ENCODE peak calls at places on chromosome 20, in ten cellular contexts. One of them, this sample, is unnamed.
A peak's percentile ranks its signal among the peaks of the same experiment; 100 is the strongest.

GRCh38 chr20:7022597-7022996 is 255.1 kb downstream of the BMP2 start:
- DNase-seq in stimulated activated CD4-positive, alpha-beta T cell treated with anti-CD3 and anti-CD28 coated beads, Interleukin-1b, Interleukin-23, amount 100 ng/mL, for 1 hour: no peak
- DNase-seq in H4: no peak
- DNase-seq in GM23248: no peak
- DNase-seq in HT1080: no peak
- DNase-seq in NCI-H1105: no peak
- DNase-seq in EH: no peak
- DNase-seq in hypothalamus: no peak
- DNase-seq in hippocampal formation: no peak
- DNase-seq in upper lobe of right lung: no peak
- DNase-seq in this sample: no peak

GRCh38 chr20:288956-289692 is 1.4 kb downstream of the C20orf96 start:
- DNase-seq in NCI-H1105: no peak
- DNase-seq in stimulated activated CD4-positive, alpha-beta T cell treated with anti-CD3 and anti-CD28 coated beads, Interleukin-1b, Interleukin-23, amount 100 ng/mL, for 1 hour: no peak
- DNase-seq in H4: no peak
- DNase-seq in hippocampal formation: no peak
- DNase-seq in EH: no peak
- DNase-seq in GM23248: no peak
- DNase-seq in HT1080: no peak
- DNase-seq in upper lobe of right lung: no peak
- DNase-seq in hypothalamus: no peak
- DNase-seq in this sample: peak; percentile 49

GRCh38 chr20:11687546-11688292 is 230.0 kb upstream of the BTBD3 start:
- DNase-seq in EH: no peak
- DNase-seq in H4: no peak
- DNase-seq in hippocampal formation: no peak
- DNase-seq in GM23248: no peak
- DNase-seq in HT1080: no peak
- DNase-seq in upper lobe of right lung: no peak
- DNase-seq in stimulated activated CD4-positive, alpha-beta T cell treated with anti-CD3 and anti-CD28 coated beads, Interleukin-1b, Interleukin-23, amount 100 ng/mL, for 1 hour: no peak
- DNase-seq in hypothalamus: no peak
- DNase-seq in NCI-H1105: no peak
- DNase-seq in this sample: no peak

GRCh38 chr20:38542994-38543906 is 37.7 kb upstream of the ADIG start:
- DNase-seq in EH: no peak
- DNase-seq in hippocampal formation: peak; percentile 67
- DNase-seq in upper lobe of right lung: no peak
- DNase-seq in GM23248: no peak
- DNase-seq in stimulated activated CD4-positive, alpha-beta T cell treated with anti-CD3 and anti-CD28 coated beads, Interleukin-1b, Interleukin-23, amount 100 ng/mL, for 1 hour: no peak
- DNase-seq in HT1080: no peak
- DNase-seq in H4: no peak
- DNase-seq in NCI-H1105: no peak
- DNase-seq in hypothalamus: no peak
- DNase-seq in this sample: no peak

GRCh38 chr20:48211847-48212246 is 426.6 kb upstream of the SULF2 start:
- DNase-seq in NCI-H1105: no peak
- DNase-seq in GM23248: no peak
- DNase-seq in stimulated activated CD4-positive, alpha-beta T cell treated with anti-CD3 and anti-CD28 coated beads, Interleukin-1b, Interleukin-23, amount 100 ng/mL, for 1 hour: no peak
- DNase-seq in upper lobe of right lung: no peak
- DNase-seq in hypothalamus: no peak
- DNase-seq in EH: no peak
- DNase-seq in hippocampal formation: no peak
- DNase-seq in H4: no peak
- DNase-seq in HT1080: no peak
- DNase-seq in this sample: no peak

GRCh38 chr20:22775671-22776139 is 191.3 kb upstream of the FOXA2 start:
- DNase-seq in GM23248: peak; percentile 36
- DNase-seq in H4: no peak
- DNase-seq in hippocampal formation: no peak
- DNase-seq in EH: peak; percentile 68
- DNase-seq in upper lobe of right lung: no peak
- DNase-seq in hypothalamus: no peak
- DNase-seq in stimulated activated CD4-positive, alpha-beta T cell treated with anti-CD3 and anti-CD28 coated beads, Interleukin-1b, Interleukin-23, amount 100 ng/mL, for 1 hour: no peak
- DNase-seq in HT1080: peak; percentile 94
- DNase-seq in NCI-H1105: no peak
- DNase-seq in this sample: peak; percentile 28

GRCh38 chr20:431012-431904 is 23.2 kb downstream of the RBCK1 start:
- DNase-seq in upper lobe of right lung: no peak
- DNase-seq in GM23248: peak; percentile 66
- DNase-seq in H4: peak; percentile 77
- DNase-seq in HT1080: peak; percentile 75
- DNase-seq in hippocampal formation: peak; percentile 73
- DNase-seq in hypothalamus: peak; percentile 70
- DNase-seq in EH: peak; percentile 67
- DNase-seq in stimulated activated CD4-positive, alpha-beta T cell treated with anti-CD3 and anti-CD28 coated beads, Interleukin-1b, Interleukin-23, amount 100 ng/mL, for 1 hour: no peak
- DNase-seq in NCI-H1105: peak; percentile 55
- DNase-seq in this sample: peak; percentile 89

GRCh38 chr20:54306985-54307710 is 99.3 kb downstream of the PFDN4 start:
- DNase-seq in GM23248: no peak
- DNase-seq in hypothalamus: no peak
- DNase-seq in NCI-H1105: no peak
- DNase-seq in hippocampal formation: no peak
- DNase-seq in H4: no peak
- DNase-seq in stimulated activated CD4-positive, alpha-beta T cell treated with anti-CD3 and anti-CD28 coated beads, Interleukin-1b, Interleukin-23, amount 100 ng/mL, for 1 hour: no peak
- DNase-seq in upper lobe of right lung: no peak
- DNase-seq in HT1080: no peak
- DNase-seq in EH: no peak
- DNase-seq in this sample: no peak

GRCh38 chr20:58708246-58708931 is 15.8 kb downstream of the NPEPL1 start:
- DNase-seq in HT1080: no peak
- DNase-seq in stimulated activated CD4-positive, alpha-beta T cell treated with anti-CD3 and anti-CD28 coated beads, Interleukin-1b, Interleukin-23, amount 100 ng/mL, for 1 hour: no peak
- DNase-seq in upper lobe of right lung: peak; percentile 60
- DNase-seq in NCI-H1105: no peak
- DNase-seq in EH: no peak
- DNase-seq in hypothalamus: no peak
- DNase-seq in GM23248: no peak
- DNase-seq in H4: no peak
- DNase-seq in hippocampal formation: no peak
- DNase-seq in this sample: no peak

GRCh38 chr20:43938932-43939761 is 24.5 kb downstream of the TOX2 start:
- DNase-seq in EH: peak; percentile 100
- DNase-seq in H4: peak; percentile 99
- DNase-seq in HT1080: peak; percentile 97
- DNase-seq in hippocampal formation: no peak
- DNase-seq in upper lobe of right lung: peak; percentile 77
- DNase-seq in GM23248: peak; percentile 100
- DNase-seq in hypothalamus: peak; percentile 24
- DNase-seq in stimulated activated CD4-positive, alpha-beta T cell treated with anti-CD3 and anti-CD28 coated beads, Interleukin-1b, Interleukin-23, amount 100 ng/mL, for 1 hour: no peak
- DNase-seq in NCI-H1105: no peak
- DNase-seq in this sample: peak; percentile 66

GRCh38 chr20:36322131-36322530 is 16.0 kb downstream of the DLGAP4 start:
- DNase-seq in EH: no peak
- DNase-seq in H4: no peak
- DNase-seq in upper lobe of right lung: no peak
- DNase-seq in hypothalamus: no peak
- DNase-seq in hippocampal formation: no peak
- DNase-seq in NCI-H1105: no peak
- DNase-seq in GM23248: no peak
- DNase-seq in HT1080: no peak
- DNase-seq in stimulated activated CD4-positive, alpha-beta T cell treated with anti-CD3 and anti-CD28 coated beads, Interleukin-1b, Interleukin-23, amount 100 ng/mL, for 1 hour: no peak
- DNase-seq in this sample: no peak

GRCh38 chr20:59390437-59390836 is 90.0 kb downstream of the EDN3 start:
- DNase-seq in hippocampal formation: no peak
- DNase-seq in HT1080: no peak
- DNase-seq in EH: no peak
- DNase-seq in GM23248: no peak
- DNase-seq in H4: no peak
- DNase-seq in stimulated activated CD4-positive, alpha-beta T cell treated with anti-CD3 and anti-CD28 coated beads, Interleukin-1b, Interleukin-23, amount 100 ng/mL, for 1 hour: no peak
- DNase-seq in upper lobe of right lung: no peak
- DNase-seq in NCI-H1105: no peak
- DNase-seq in hypothalamus: no peak
- DNase-seq in this sample: no peak

GRCh38 chr20:5040345-5040744 is 39.0 kb upstream of the SLC23A2 start:
- DNase-seq in GM23248: no peak
- DNase-seq in stimulated activated CD4-positive, alpha-beta T cell treated with anti-CD3 and anti-CD28 coated beads, Interleukin-1b, Interleukin-23, amount 100 ng/mL, for 1 hour: no peak
- DNase-seq in EH: no peak
- DNase-seq in hypothalamus: no peak
- DNase-seq in HT1080: no peak
- DNase-seq in hippocampal formation: no peak
- DNase-seq in upper lobe of right lung: no peak
- DNase-seq in NCI-H1105: no peak
- DNase-seq in H4: no peak
- DNase-seq in this sample: no peak

GRCh38 chr20:48411265-48411664 is 416.5 kb downstream of the PREX1 start:
- DNase-seq in HT1080: no peak
- DNase-seq in hippocampal formation: peak; percentile 39
- DNase-seq in stimulated activated CD4-positive, alpha-beta T cell treated with anti-CD3 and anti-CD28 coated beads, Interleukin-1b, Interleukin-23, amount 100 ng/mL, for 1 hour: no peak
- DNase-seq in NCI-H1105: no peak
- DNase-seq in upper lobe of right lung: no peak
- DNase-seq in hypothalamus: no peak
- DNase-seq in EH: no peak
- DNase-seq in GM23248: no peak
- DNase-seq in H4: no peak
- DNase-seq in this sample: no peak

GRCh38 chr20:58213112-58213511 is 15.3 kb downstream of the ANKRD60 start:
- DNase-seq in GM23248: peak; percentile 68
- DNase-seq in EH: peak; percentile 25
- DNase-seq in NCI-H1105: no peak
- DNase-seq in HT1080: no peak
- DNase-seq in H4: no peak
- DNase-seq in hypothalamus: peak; percentile 35
- DNase-seq in stimulated activated CD4-positive, alpha-beta T cell treated with anti-CD3 and anti-CD28 coated beads, Interleukin-1b, Interleukin-23, amount 100 ng/mL, for 1 hour: no peak
- DNase-seq in hippocampal formation: peak; percentile 64
- DNase-seq in upper lobe of right lung: no peak
- DNase-seq in this sample: no peak

GRCh38 chr20:36472656-36473071 is 68.7 kb upstream of the MYL9 start:
- DNase-seq in hypothalamus: no peak
- DNase-seq in hippocampal formation: no peak
- DNase-seq in stimulated activated CD4-positive, alpha-beta T cell treated with anti-CD3 and anti-CD28 coated beads, Interleukin-1b, Interleukin-23, amount 100 ng/mL, for 1 hour: no peak
- DNase-seq in H4: no peak
- DNase-seq in upper lobe of right lung: peak; percentile 74
- DNase-seq in EH: peak; percentile 47
- DNase-seq in NCI-H1105: no peak
- DNase-seq in GM23248: peak; percentile 71
- DNase-seq in HT1080: no peak
- DNase-seq in this sample: no peak

GRCh38 chr20:62977613-62978558 is 25.4 kb downstream of the SLC17A9 start:
- DNase-seq in GM23248: no peak
- DNase-seq in NCI-H1105: no peak
- DNase-seq in hypothalamus: no peak
- DNase-seq in HT1080: no peak
- DNase-seq in upper lobe of right lung: no peak
- DNase-seq in H4: peak; percentile 25
- DNase-seq in hippocampal formation: no peak
- DNase-seq in stimulated activated CD4-positive, alpha-beta T cell treated with anti-CD3 and anti-CD28 coated beads, Interleukin-1b, Interleukin-23, amount 100 ng/mL, for 1 hour: peak; percentile 65
- DNase-seq in EH: no peak
- DNase-seq in this sample: no peak

GRCh38 chr20:598133-598881 is 11.8 kb downstream of the TCF15 start:
- DNase-seq in HT1080: no peak
- DNase-seq in hypothalamus: no peak
- DNase-seq in GM23248: no peak
- DNase-seq in NCI-H1105: no peak
- DNase-seq in H4: no peak
- DNase-seq in EH: no peak
- DNase-seq in stimulated activated CD4-positive, alpha-beta T cell treated with anti-CD3 and anti-CD28 coated beads, Interleukin-1b, Interleukin-23, amount 100 ng/mL, for 1 hour: no peak
- DNase-seq in upper lobe of right lung: no peak
- DNase-seq in hippocampal formation: no peak
- DNase-seq in this sample: no peak

GRCh38 chr20:55174172-55174571 is 698.8 kb downstream of the DOK5 start:
- DNase-seq in hypothalamus: no peak
- DNase-seq in upper lobe of right lung: no peak
- DNase-seq in HT1080: no peak
- DNase-seq in EH: no peak
- DNase-seq in GM23248: no peak
- DNase-seq in NCI-H1105: no peak
- DNase-seq in stimulated activated CD4-positive, alpha-beta T cell treated with anti-CD3 and anti-CD28 coated beads, Interleukin-1b, Interleukin-23, amount 100 ng/mL, for 1 hour: no peak
- DNase-seq in H4: peak; percentile 43
- DNase-seq in hippocampal formation: no peak
- DNase-seq in this sample: no peak

GRCh38 chr20:910840-911770 is 5.0 kb downstream of the ANGPT4 start:
- DNase-seq in stimulated activated CD4-positive, alpha-beta T cell treated with anti-CD3 and anti-CD28 coated beads, Interleukin-1b, Interleukin-23, amount 100 ng/mL, for 1 hour: no peak
- DNase-seq in NCI-H1105: no peak
- DNase-seq in GM23248: peak; percentile 58
- DNase-seq in hypothalamus: no peak
- DNase-seq in upper lobe of right lung: no peak
- DNase-seq in hippocampal formation: no peak
- DNase-seq in HT1080: peak; percentile 7
- DNase-seq in EH: peak; percentile 61
- DNase-seq in H4: peak; percentile 62
- DNase-seq in this sample: no peak

GRCh38 chr20:5895626-5896025 is 54.7 kb downstream of the TRMT6 start:
- DNase-seq in HT1080: no peak
- DNase-seq in EH: no peak
- DNase-seq in NCI-H1105: no peak
- DNase-seq in upper lobe of right lung: no peak
- DNase-seq in GM23248: no peak
- DNase-seq in hypothalamus: no peak
- DNase-seq in hippocampal formation: no peak
- DNase-seq in stimulated activated CD4-positive, alpha-beta T cell treated with anti-CD3 and anti-CD28 coated beads, Interleukin-1b, Interleukin-23, amount 100 ng/mL, for 1 hour: no peak
- DNase-seq in H4: no peak
- DNase-seq in this sample: no peak

GRCh38 chr20:23142162-23143050 is 56.3 kb upstream of the CD93 start:
- DNase-seq in upper lobe of right lung: peak; percentile 67
- DNase-seq in hypothalamus: no peak
- DNase-seq in HT1080: no peak
- DNase-seq in stimulated activated CD4-positive, alpha-beta T cell treated with anti-CD3 and anti-CD28 coated beads, Interleukin-1b, Interleukin-23, amount 100 ng/mL, for 1 hour: no peak
- DNase-seq in NCI-H1105: no peak
- DNase-seq in H4: no peak
- DNase-seq in GM23248: no peak
- DNase-seq in EH: no peak
- DNase-seq in hippocampal formation: no peak
- DNase-seq in this sample: no peak

GRCh38 chr20:674936-675452 is 608 bp downstream of the SCRT2 start:
- DNase-seq in EH: no peak
- DNase-seq in HT1080: no peak
- DNase-seq in stimulated activated CD4-positive, alpha-beta T cell treated with anti-CD3 and anti-CD28 coated beads, Interleukin-1b, Interleukin-23, amount 100 ng/mL, for 1 hour: no peak
- DNase-seq in GM23248: no peak
- DNase-seq in H4: no peak
- DNase-seq in hippocampal formation: no peak
- DNase-seq in upper lobe of right lung: no peak
- DNase-seq in NCI-H1105: no peak
- DNase-seq in hypothalamus: no peak
- DNase-seq in this sample: no peak